ENCODE peak calls at places on chromosomes 7 and 10, in seven cellular contexts. A is WTC11, O is breast epithelium, C is A549, V is neural crest cell, W is progenitor cell of endocrine pancreas, E is prostate gland. U is an unnamed sample.

GRCh38 chr10:19828278-19829049 is 12.2 kb downstream of the PLXDC2 start:
- DNase-seq in A (peak; percentile 23), O (no peak), C (no peak), V (no peak), W (no peak), E (no peak), U (no peak)

GRCh38 chr7:64884085-64884912 is 18.8 kb upstream of the ZNF273 start:
- DNase-seq in A (no peak), O (no peak), C (no peak), V (no peak), W (no peak), E (no peak), U (no peak)

GRCh38 chr7:44259547-44260457 is 59.0 kb downstream of the YKT6 start:
- DNase-seq in A (no peak), O (no peak), C (no peak), V (no peak), W (no peak), E (peak; percentile 10), U (no peak)

GRCh38 chr10:69768386-69768785 is 33.3 kb upstream of the COL13A1 start:
- DNase-seq in A (no peak), O (no peak), C (no peak), V (no peak), W (no peak), E (no peak), U (no peak)

GRCh38 chr10:420154-421121 is 269.0 kb downstream of the DIP2C start:
- DNase-seq in A (no peak), O (no peak), C (no peak), V (no peak), W (no peak), E (no peak), U (no peak)

GRCh38 chr7:93910076-93910994 is 4.0 kb downstream of the GNGT1 start:
- DNase-seq in A (no peak), O (no peak), C (no peak), V (no peak), W (no peak), E (peak; percentile 12), U (no peak)

GRCh38 chr10:124152139-124152780 is 58.9 kb upstream of the CHST15 start:
- DNase-seq in A (no peak), O (no peak), C (peak; percentile 94), V (no peak), W (no peak), E (peak; percentile 52), U (no peak)

GRCh38 chr7:55202150-55202913 is 162.8 kb upstream of the LANCL2 start:
- DNase-seq in A (no peak), O (no peak), C (no peak), V (no peak), W (no peak), E (no peak), U (no peak)

GRCh38 chr7:131110294-131111080 is 217.2 kb upstream of the MKLN1 start:
- DNase-seq in A (no peak), O (no peak), C (no peak), V (no peak), W (no peak), E (peak; percentile 42), U (no peak)

GRCh38 chr7:121113288-121113687 is 124.8 kb downstream of the CPED1 start:
- DNase-seq in A (no peak), O (no peak), C (no peak), V (no peak), W (no peak), E (no peak), U (no peak)

GRCh38 chr7:135111379-135111778 is 36.5 kb upstream of the TMEM140 start:
- DNase-seq in A (no peak), O (no peak), C (no peak), V (no peak), W (no peak), E (no peak), U (no peak)

GRCh38 chr10:78459639-78460037 is 426.0 kb downstream of the RPS24 start:
- DNase-seq in A (no peak), O (no peak), C (no peak), V (no peak), W (no peak), E (no peak), U (peak; percentile 18)

GRCh38 chr7:140304071-140304799 is 94.1 kb downstream of the SLC37A3 start:
- DNase-seq in A (no peak), O (no peak), C (no peak), V (no peak), W (no peak), E (no peak), U (no peak)

GRCh38 chr7:93717217-93717900 is 142.8 kb upstream of the CALCR start:
- DNase-seq in A (no peak), O (no peak), C (no peak), V (no peak), W (no peak), E (no peak), U (no peak)

GRCh38 chr10:94085766-94086437 is 92.2 kb downstream of the PLCE1 start:
- DNase-seq in A (no peak), O (no peak), C (no peak), V (no peak), W (no peak), E (no peak), U (no peak)

GRCh38 chr10:77082601-77083252 is 554.9 kb downstream of the KCNMA1 start:
- DNase-seq in A (peak; percentile 76), O (no peak), C (no peak), V (no peak), W (peak; percentile 23), E (no peak), U (no peak)
- TF ChIP-seq CTCF in A (peak; percentile 31), O (no peak), C (no peak), V (peak; percentile 47), W (peak; percentile 68), E (no peak), U (peak; percentile 24)

GRCh38 chr10:101745074-101745690 is 30.7 kb downstream of the FGF8 start:
- DNase-seq in A (no peak), O (no peak), C (no peak), V (no peak), W (no peak), E (no peak), U (no peak)

GRCh38 chr10:101748496-101748895 is 27.4 kb downstream of the FGF8 start:
- DNase-seq in A (no peak), O (no peak), C (no peak), V (no peak), W (no peak), E (no peak), U (no peak)

GRCh38 chr10:101749511-101750016 is 26.4 kb downstream of the FGF8 start:
- DNase-seq in A (no peak), O (no peak), C (no peak), V (peak; percentile 39), W (no peak), E (no peak), U (no peak)

GRCh38 chr10:101752241-101752640 is 23.7 kb downstream of the FGF8 start:
- DNase-seq in A (no peak), O (no peak), C (no peak), V (no peak), W (no peak), E (no peak), U (no peak)

DNA sequence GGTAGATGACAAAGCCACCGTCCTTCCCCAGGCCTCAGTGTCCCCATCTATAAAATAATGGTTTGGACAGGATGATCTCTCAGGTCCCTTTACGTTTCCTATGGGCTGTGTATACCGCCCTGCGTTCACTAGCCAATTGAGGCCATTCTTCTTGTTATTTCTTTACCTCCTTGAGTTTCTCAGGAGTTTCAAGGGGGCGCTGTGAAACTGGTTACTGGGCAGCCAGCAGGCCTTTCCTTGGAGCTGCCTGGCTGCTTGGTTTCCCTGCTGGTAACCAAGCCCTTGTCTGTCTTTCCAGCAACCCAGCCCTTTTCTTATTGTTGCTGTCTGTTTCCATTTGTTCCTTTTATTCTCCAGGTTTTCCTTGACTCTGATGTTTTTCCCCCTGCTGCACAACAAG is 26.9 kb downstream of the FGF8 start:
- DNase-seq in A (peak; percentile 57), O (no peak), C (no peak), V (peak; percentile 49), W (no peak), E (no peak), U (no peak)
- TF ChIP-seq CTCF in A (no peak), O (no peak), C (peak; percentile 7), V (no peak), W (peak; percentile 43), E (no peak), U (no peak)

GRCh38 chr7:6433814-6434630 is 13.7 kb downstream of the DAGLB start:
- DNase-seq in A (no peak), O (no peak), C (no peak), V (no peak), W (no peak), E (no peak), U (no peak)

GRCh38 chr7:6430974-6431373 is 16.8 kb downstream of the DAGLB start:
- DNase-seq in A (no peak), O (no peak), C (no peak), V (no peak), W (no peak), E (no peak), U (no peak)

GRCh38 chr7:6432786-6433185 is 15.0 kb downstream of the DAGLB start:
- DNase-seq in A (no peak), O (no peak), C (no peak), V (no peak), W (no peak), E (no peak), U (no peak)

GRCh38 chr7:6425948-6426347 is 21.8 kb downstream of the DAGLB start:
- DNase-seq in A (no peak), O (no peak), C (no peak), V (no peak), W (no peak), E (no peak), U (no peak)

DNA sequence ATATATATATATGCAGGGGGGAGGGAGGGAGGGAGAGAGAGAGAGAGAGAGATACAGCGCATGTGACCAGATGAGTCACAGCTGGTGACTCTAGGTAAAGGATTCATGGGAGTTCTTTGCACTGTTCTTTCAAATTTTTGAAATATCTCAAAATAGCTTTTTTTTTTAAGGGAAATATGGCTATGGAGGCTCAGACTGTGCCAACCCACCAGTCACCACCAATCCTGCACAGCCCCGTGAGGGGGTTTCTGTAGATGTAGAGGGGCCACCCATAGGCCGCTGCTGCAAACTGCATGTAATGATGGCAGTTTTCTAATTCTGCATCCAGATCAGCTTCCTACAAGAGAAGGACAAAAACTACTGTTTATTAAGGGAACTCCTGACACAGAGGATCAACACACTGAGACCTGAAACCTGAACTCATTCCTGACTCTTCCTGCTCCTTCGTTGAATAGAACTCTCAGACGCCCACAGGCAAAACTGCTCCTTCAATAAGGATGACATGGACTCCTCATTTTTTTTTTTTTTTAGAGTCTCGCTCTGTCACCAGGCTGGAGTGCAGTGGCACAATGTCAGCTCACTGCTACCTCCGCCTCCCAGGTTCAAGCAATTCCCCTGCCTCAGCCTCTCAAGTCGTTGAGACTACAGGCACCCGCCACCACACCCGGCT is 17.3 kb downstream of the DAGLB start:
- DNase-seq in A (no peak), O (no peak), C (no peak), V (no peak), W (no peak), E (no peak), U (no peak)
- TF ChIP-seq CTCF in A (no peak), O (no peak), C (no peak), V (peak; percentile 31), W (peak; percentile 27), E (no peak), U (peak; percentile 71)

GRCh38 chr10:42149722-42150427 is 488.5 kb downstream of the ZNF33B start:
- DNase-seq in A (no peak), O (no peak), C (no peak), V (no peak), W (no peak), E (no peak), U (no peak)

GRCh38 chr10:42150428-42151061 is 487.8 kb downstream of the ZNF33B start:
- DNase-seq in A (no peak), O (no peak), C (no peak), V (no peak), W (no peak), E (no peak), U (no peak)

GRCh38 chr10:42149027-42149700 is 489.2 kb downstream of the ZNF33B start:
- DNase-seq in A (no peak), O (no peak), C (no peak), V (no peak), W (no peak), E (peak; percentile 5), U (peak; percentile 95)
- TF ChIP-seq CTCF in A (no peak), O (no peak), C (no peak), V (no peak), W (no peak), E (no peak), U (no peak)